ENCODE peak calls at places on chromosome 2, in seven cellular contexts. One of them, this sample, is unnamed.

GRCh38 chr2:232518844-232519243 is 1.3 kb upstream of the PRSS56 start:
- DNase-seq in effector CD8-positive, alpha-beta T cell: no peak
- DNase-seq in endothelial cell: no peak
- DNase-seq in T-helper 2 cell treated with Interferon-gamma antibody and Interleukin-4, amounts not matched to agents 5 μg/mL and 100 μg/mL, for 36 hours: no peak
- DNase-seq in stimulated activated naive CD8-positive, alpha-beta T cell treated with anti-CD3 and anti-CD28 coated beads, Interleukin-15, amount 100 ng/mL, for 72 hours: no peak
- DNase-seq in anterior cingulate cortex: no peak
- DNase-seq in RWPE2: no peak
- DNase-seq in this sample: no peak

GRCh38 chr2:8980096-8980495 is 23.4 kb downstream of the MBOAT2 start:
- DNase-seq in RWPE2: no peak
- DNase-seq in anterior cingulate cortex: no peak
- DNase-seq in stimulated activated naive CD8-positive, alpha-beta T cell treated with anti-CD3 and anti-CD28 coated beads, Interleukin-15, amount 100 ng/mL, for 72 hours: no peak
- DNase-seq in endothelial cell: no peak
- DNase-seq in effector CD8-positive, alpha-beta T cell: no peak
- DNase-seq in T-helper 2 cell treated with Interferon-gamma antibody and Interleukin-4, amounts not matched to agents 5 μg/mL and 100 μg/mL, for 36 hours: no peak
- DNase-seq in this sample: no peak

GRCh38 chr2:154350911-154351310 is 347.6 kb upstream of the KCNJ3 start:
- DNase-seq in stimulated activated naive CD8-positive, alpha-beta T cell treated with anti-CD3 and anti-CD28 coated beads, Interleukin-15, amount 100 ng/mL, for 72 hours: no peak
- DNase-seq in endothelial cell: no peak
- DNase-seq in anterior cingulate cortex: no peak
- DNase-seq in RWPE2: no peak
- DNase-seq in T-helper 2 cell treated with Interferon-gamma antibody and Interleukin-4, amounts not matched to agents 5 μg/mL and 100 μg/mL, for 36 hours: no peak
- DNase-seq in effector CD8-positive, alpha-beta T cell: no peak
- DNase-seq in this sample: no peak

GRCh38 chr2:30365201-30365600 is 81.8 kb upstream of the LCLAT1 start:
- DNase-seq in anterior cingulate cortex: no peak
- DNase-seq in T-helper 2 cell treated with Interferon-gamma antibody and Interleukin-4, amounts not matched to agents 5 μg/mL and 100 μg/mL, for 36 hours: no peak
- DNase-seq in RWPE2: no peak
- DNase-seq in endothelial cell: no peak
- DNase-seq in effector CD8-positive, alpha-beta T cell: no peak
- DNase-seq in stimulated activated naive CD8-positive, alpha-beta T cell treated with anti-CD3 and anti-CD28 coated beads, Interleukin-15, amount 100 ng/mL, for 72 hours: no peak
- DNase-seq in this sample: no peak

GRCh38 chr2:104758199-104758620 is 95.7 kb upstream of the POU3F3 start:
- DNase-seq in RWPE2: no peak
- DNase-seq in anterior cingulate cortex: no peak
- DNase-seq in stimulated activated naive CD8-positive, alpha-beta T cell treated with anti-CD3 and anti-CD28 coated beads, Interleukin-15, amount 100 ng/mL, for 72 hours: no peak
- DNase-seq in effector CD8-positive, alpha-beta T cell: no peak
- DNase-seq in T-helper 2 cell treated with Interferon-gamma antibody and Interleukin-4, amounts not matched to agents 5 μg/mL and 100 μg/mL, for 36 hours: no peak
- DNase-seq in endothelial cell: no peak
- DNase-seq in this sample: no peak

GRCh38 chr2:150532883-150533282 is 45.4 kb upstream of the RND3 start:
- DNase-seq in T-helper 2 cell treated with Interferon-gamma antibody and Interleukin-4, amounts not matched to agents 5 μg/mL and 100 μg/mL, for 36 hours: no peak
- DNase-seq in endothelial cell: no peak
- DNase-seq in RWPE2: no peak
- DNase-seq in anterior cingulate cortex: no peak
- DNase-seq in stimulated activated naive CD8-positive, alpha-beta T cell treated with anti-CD3 and anti-CD28 coated beads, Interleukin-15, amount 100 ng/mL, for 72 hours: no peak
- DNase-seq in effector CD8-positive, alpha-beta T cell: no peak
- DNase-seq in this sample: no peak

GRCh38 chr2:216658702-216659231 is 25.5 kb downstream of the IGFBP2 start:
- DNase-seq in T-helper 2 cell treated with Interferon-gamma antibody and Interleukin-4, amounts not matched to agents 5 μg/mL and 100 μg/mL, for 36 hours: no peak
- DNase-seq in anterior cingulate cortex: no peak
- DNase-seq in effector CD8-positive, alpha-beta T cell: no peak
- DNase-seq in RWPE2: no peak
- DNase-seq in stimulated activated naive CD8-positive, alpha-beta T cell treated with anti-CD3 and anti-CD28 coated beads, Interleukin-15, amount 100 ng/mL, for 72 hours: no peak
- DNase-seq in endothelial cell: no peak
- DNase-seq in this sample: no peak

GRCh38 chr2:46552528-46552927 is 73.2 kb downstream of the TMEM247 start:
- DNase-seq in anterior cingulate cortex: no peak
- DNase-seq in effector CD8-positive, alpha-beta T cell: no peak
- DNase-seq in stimulated activated naive CD8-positive, alpha-beta T cell treated with anti-CD3 and anti-CD28 coated beads, Interleukin-15, amount 100 ng/mL, for 72 hours: no peak
- DNase-seq in RWPE2: no peak
- DNase-seq in T-helper 2 cell treated with Interferon-gamma antibody and Interleukin-4, amounts not matched to agents 5 μg/mL and 100 μg/mL, for 36 hours: no peak
- DNase-seq in endothelial cell: no peak
- DNase-seq in this sample: no peak

GRCh38 chr2:199992296-199992695 is 36.9 kb downstream of the MAIP1 start:
- DNase-seq in T-helper 2 cell treated with Interferon-gamma antibody and Interleukin-4, amounts not matched to agents 5 μg/mL and 100 μg/mL, for 36 hours: no peak
- DNase-seq in stimulated activated naive CD8-positive, alpha-beta T cell treated with anti-CD3 and anti-CD28 coated beads, Interleukin-15, amount 100 ng/mL, for 72 hours: no peak
- DNase-seq in endothelial cell: no peak
- DNase-seq in anterior cingulate cortex: no peak
- DNase-seq in RWPE2: no peak
- DNase-seq in effector CD8-positive, alpha-beta T cell: no peak
- DNase-seq in this sample: no peak

GRCh38 chr2:96105152-96105915 is 11.0 kb downstream of the ADRA2B start:
- DNase-seq in T-helper 2 cell treated with Interferon-gamma antibody and Interleukin-4, amounts not matched to agents 5 μg/mL and 100 μg/mL, for 36 hours: no peak
- DNase-seq in stimulated activated naive CD8-positive, alpha-beta T cell treated with anti-CD3 and anti-CD28 coated beads, Interleukin-15, amount 100 ng/mL, for 72 hours: no peak
- DNase-seq in effector CD8-positive, alpha-beta T cell: no peak
- DNase-seq in endothelial cell: no peak
- DNase-seq in anterior cingulate cortex: no peak
- DNase-seq in RWPE2: no peak
- DNase-seq in this sample: no peak

GRCh38 chr2:240507778-240508251 is 50.0 kb downstream of the ANKMY1 start:
- DNase-seq in RWPE2: no peak
- DNase-seq in effector CD8-positive, alpha-beta T cell: no peak
- DNase-seq in T-helper 2 cell treated with Interferon-gamma antibody and Interleukin-4, amounts not matched to agents 5 μg/mL and 100 μg/mL, for 36 hours: no peak
- DNase-seq in endothelial cell: no peak
- DNase-seq in anterior cingulate cortex: no peak
- DNase-seq in stimulated activated naive CD8-positive, alpha-beta T cell treated with anti-CD3 and anti-CD28 coated beads, Interleukin-15, amount 100 ng/mL, for 72 hours: no peak
- DNase-seq in this sample: no peak

GRCh38 chr2:33810046-33810835 is 211.1 kb upstream of the FAM98A start:
- DNase-seq in endothelial cell: no peak
- DNase-seq in effector CD8-positive, alpha-beta T cell: no peak
- DNase-seq in T-helper 2 cell treated with Interferon-gamma antibody and Interleukin-4, amounts not matched to agents 5 μg/mL and 100 μg/mL, for 36 hours: no peak
- DNase-seq in anterior cingulate cortex: no peak
- DNase-seq in stimulated activated naive CD8-positive, alpha-beta T cell treated with anti-CD3 and anti-CD28 coated beads, Interleukin-15, amount 100 ng/mL, for 72 hours: no peak
- DNase-seq in RWPE2: no peak
- DNase-seq in this sample: no peak

GRCh38 chr2:24845691-24846090 is 52.5 kb downstream of the CENPO start:
- DNase-seq in endothelial cell: no peak
- DNase-seq in anterior cingulate cortex: no peak
- DNase-seq in stimulated activated naive CD8-positive, alpha-beta T cell treated with anti-CD3 and anti-CD28 coated beads, Interleukin-15, amount 100 ng/mL, for 72 hours: no peak
- DNase-seq in T-helper 2 cell treated with Interferon-gamma antibody and Interleukin-4, amounts not matched to agents 5 μg/mL and 100 μg/mL, for 36 hours: no peak
- DNase-seq in RWPE2: no peak
- DNase-seq in effector CD8-positive, alpha-beta T cell: no peak
- DNase-seq in this sample: no peak

GRCh38 chr2:63587814-63588384 is 378 bp downstream of the WDPCP start:
- DNase-seq in RWPE2: no peak
- DNase-seq in effector CD8-positive, alpha-beta T cell: peak
- DNase-seq in stimulated activated naive CD8-positive, alpha-beta T cell treated with anti-CD3 and anti-CD28 coated beads, Interleukin-15, amount 100 ng/mL, for 72 hours: no peak
- DNase-seq in T-helper 2 cell treated with Interferon-gamma antibody and Interleukin-4, amounts not matched to agents 5 μg/mL and 100 μg/mL, for 36 hours: no peak
- DNase-seq in endothelial cell: no peak
- DNase-seq in anterior cingulate cortex: no peak
- DNase-seq in this sample: no peak

GRCh38 chr2:174634130-174635014 is 36.8 kb upstream of the WIPF1 start:
- DNase-seq in anterior cingulate cortex: no peak
- DNase-seq in endothelial cell: no peak
- DNase-seq in T-helper 2 cell treated with Interferon-gamma antibody and Interleukin-4, amounts not matched to agents 5 μg/mL and 100 μg/mL, for 36 hours: peak
- DNase-seq in stimulated activated naive CD8-positive, alpha-beta T cell treated with anti-CD3 and anti-CD28 coated beads, Interleukin-15, amount 100 ng/mL, for 72 hours: peak
- DNase-seq in RWPE2: no peak
- DNase-seq in effector CD8-positive, alpha-beta T cell: peak
- DNase-seq in this sample: no peak

GRCh38 chr2:62919041-62919440 is 131.6 kb upstream of the OTX1 start:
- DNase-seq in effector CD8-positive, alpha-beta T cell: no peak
- DNase-seq in RWPE2: no peak
- DNase-seq in stimulated activated naive CD8-positive, alpha-beta T cell treated with anti-CD3 and anti-CD28 coated beads, Interleukin-15, amount 100 ng/mL, for 72 hours: no peak
- DNase-seq in endothelial cell: no peak
- DNase-seq in anterior cingulate cortex: no peak
- DNase-seq in T-helper 2 cell treated with Interferon-gamma antibody and Interleukin-4, amounts not matched to agents 5 μg/mL and 100 μg/mL, for 36 hours: no peak
- DNase-seq in this sample: no peak